ENCODE peak calls at places on chromosomes 12 and 14, in four cellular contexts. E, U, C and W are unnamed samples.
A peak's percentile ranks its signal among the peaks of the same experiment; 100 is the strongest.

GRCh38 chr12:20646239-20646827 is 48.8 kb upstream of the SLCO1C1 start:
- DNase-seq in U (no peak), C (no peak), E (no peak), W (peak; percentile 14)

GRCh38 chr14:76829016-76829365 is 2.8 kb downstream of the LRRC74A start:
- DNase-seq in E (peak; percentile 33), U (peak; percentile 56), C (no peak), W (no peak)

GRCh38 chr12:22115711-22116110 is 69.7 kb downstream of the CMAS start:
- DNase-seq in E (no peak), C (no peak), U (no peak), W (no peak)

GRCh38 chr12:122960193-122960569 is 6.1 kb downstream of the ABCB9 start:
- DNase-seq in U (no peak), E (no peak), C (no peak), W (no peak)

GRCh38 chr12:108609535-108610335 is 11.9 kb upstream of the TMEM119 start:
- DNase-seq in C (no peak), U (peak; percentile 58), E (peak; percentile 81), W (peak; percentile 100)

GRCh38 chr12:116376354-116377193 is 99.1 kb upstream of the MED13L start:
- DNase-seq in C (no peak), U (no peak), E (no peak), W (no peak)

GRCh38 chr14:55120466-55121144 is 8.4 kb upstream of the LGALS3 start:
- DNase-seq in U (peak; percentile 60), C (no peak), E (no peak), W (no peak)

GRCh38 chr12:29608581-29608980 is 111.1 kb upstream of the OVCH1 start:
- DNase-seq in E (no peak), C (no peak), U (no peak), W (no peak)

GRCh38 chr12:40469736-40470135 is 222.5 kb upstream of the CNTN1 start:
- DNase-seq in E (no peak), C (no peak), U (no peak), W (no peak)

GRCh38 chr12:79438480-79439178 is 252.1 kb downstream of the PAWR start:
- DNase-seq in U (no peak), E (no peak), C (no peak), W (no peak)

GRCh38 chr12:39824505-39825198 is 205.0 kb upstream of the ABCD2 start:
- DNase-seq in E (no peak), C (no peak), U (no peak), W (no peak)

GRCh38 chr12:132478433-132478803 is 11.5 kb upstream of the FBRSL1 start:
- DNase-seq in U (no peak), C (no peak), E (no peak), W (no peak)

GRCh38 chr12:110340706-110341105 is 59.7 kb downstream of the ATP2A2 start:
- DNase-seq in E (no peak), U (no peak), C (peak; percentile 94), W (no peak)

GRCh38 chr14:73696466-73697390 is 17.5 kb downstream of the PNMA1 start:
- DNase-seq in E (no peak), C (no peak), U (no peak), W (peak; percentile 61)

GRCh38 chr12:75483411-75483810 is 2.9 kb downstream of the GLIPR1 start:
- DNase-seq in U (no peak), C (no peak), E (no peak), W (no peak)

GRCh38 chr12:43131304-43131703 is 420.7 kb downstream of the ADAMTS20 start:
- DNase-seq in U (no peak), E (no peak), C (no peak), W (no peak)

GRCh38 chr12:10750385-10750727 is 27.2 kb upstream of the YBX3 start:
- DNase-seq in C (no peak), E (no peak), U (no peak), W (no peak)

GRCh38 chr14:100038065-100038464 is 27.2 kb upstream of the EVL start:
- DNase-seq in C (no peak), E (no peak), U (no peak), W (no peak)

GRCh38 chr12:102480401-102480800 is at the start of gene IGF1:
- DNase-seq in U (no peak), E (no peak), C (peak; percentile 16), W (peak; percentile 29)

GRCh38 chr14:100453930-100454329 is 130.8 kb downstream of the SLC25A47 start:
- DNase-seq in E (no peak), U (no peak), C (no peak), W (no peak)

GRCh38 chr12:32365473-32366064 is 33.8 kb upstream of the FGD4 start:
- DNase-seq in C (peak; percentile 46), U (no peak), E (peak; percentile 23), W (peak; percentile 57)

GRCh38 chr12:92745874-92746553 is 43.2 kb downstream of the PLEKHG7 start:
- DNase-seq in U (no peak), C (no peak), E (peak; percentile 83), W (peak; percentile 75)

GRCh38 chr14:64708148-64709004 is 4.2 kb downstream of the PLEKHG3 start:
- DNase-seq in U (peak; percentile 75), E (no peak), C (no peak), W (peak; percentile 63)

GRCh38 chr14:65164068-65164824 is 61.9 kb upstream of the MAX start:
- DNase-seq in U (no peak), E (no peak), C (peak; percentile 33), W (peak; percentile 43)

GRCh38 chr12:96375841-96376249 is 24.4 kb downstream of the CDK17 start:
- DNase-seq in C (no peak), E (no peak), U (no peak), W (no peak)

GRCh38 chr12:91877022-91877421 is 268.6 kb downstream of the BTG1 start:
- DNase-seq in U (peak; percentile 62), E (no peak), C (peak; percentile 75), W (no peak)

GRCh38 chr14:73238941-73239340 is 1.6 kb downstream of the PAPLN start:
- DNase-seq in U (no peak), E (no peak), C (no peak), W (no peak)

GRCh38 chr12:8609061-8609570 is 3.5 kb downstream of the AICDA start:
- DNase-seq in U (no peak), E (no peak), C (peak; percentile 43), W (no peak)

GRCh38 chr14:40252817-40253447 is 820.7 kb upstream of the FBXO33 start:
- DNase-seq in U (no peak), E (no peak), C (no peak), W (no peak)

GRCh38 chr14:104689620-104690265 is 325 bp downstream of the INF2 start:
- DNase-seq in U (no peak), C (no peak), E (no peak), W (no peak)

GRCh38 chr12:52443966-52444365 is 8.0 kb downstream of the KRT6B start:
- DNase-seq in E (no peak), C (no peak), U (no peak), W (no peak)

GRCh38 chr12:52441320-52441911 is 7.2 kb upstream of the KRT75 start:
- DNase-seq in U (no peak), E (no peak), C (no peak), W (no peak)

GRCh38 chr12:52440821-52441319 is 6.7 kb upstream of the KRT75 start:
- DNase-seq in C (no peak), U (no peak), E (no peak), W (no peak)

GRCh38 chr12:52444647-52445595 is 7.0 kb downstream of the KRT6B start:
- DNase-seq in C (no peak), U (no peak), E (no peak), W (no peak)

GRCh38 chr12:52442600-52443061 is 8.5 kb upstream of the KRT75 start:
- DNase-seq in C (no peak), U (no peak), E (no peak), W (no peak)
- H3K4me3 ChIP-seq in C (no peak overlapping the region), U (no peak overlapping the region), E (no peak overlapping the region), W (no peak overlapping the region)

DNA sequence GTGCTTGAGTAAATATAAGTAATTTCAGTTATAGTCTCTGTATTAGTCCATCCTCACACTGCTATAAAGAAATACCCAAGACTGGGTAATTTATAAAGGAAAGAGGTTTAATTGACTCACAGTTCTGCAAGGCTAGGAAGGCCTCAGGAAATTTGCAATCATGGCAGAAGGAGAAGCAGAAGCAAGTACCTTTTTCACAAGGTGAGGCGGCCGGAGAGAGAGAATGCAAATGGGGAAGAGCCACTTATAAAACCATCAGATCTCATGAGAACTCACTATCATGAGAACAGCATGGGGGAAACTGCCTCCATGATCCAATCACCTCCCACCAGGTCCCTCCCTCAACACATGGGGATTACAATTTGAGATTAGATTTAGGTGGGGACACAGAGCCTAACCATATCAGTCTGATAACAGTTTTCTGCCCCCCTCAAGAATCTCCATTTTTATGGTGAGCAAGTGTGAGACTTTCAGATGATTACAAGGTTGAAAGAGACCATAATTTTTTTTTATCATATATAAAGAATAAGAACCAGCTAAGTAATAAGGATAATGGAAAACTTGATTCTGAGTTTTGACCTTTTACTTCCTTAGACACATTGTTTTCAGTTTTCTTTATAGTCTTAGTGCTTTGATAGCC is 35.6 kb downstream of the LEMD3 start:
- DNase-seq in E (no peak), C (no peak), U (no peak), W (no peak)
- H3K9me3 ChIP-seq in E (no peaks in the 10 kb centered on the region), C (no peaks in the 10 kb centered on the region), U (no peaks in the 10 kb centered on the region), W (no peaks in the 10 kb centered on the region)

GRCh38 chr14:21191261-21191808 is 35.5 kb upstream of the OR5AU1 start:
- DNase-seq in E (no peak), U (no peak), C (peak; percentile 16), W (no peak)
- H3K27ac ChIP-seq in E (no peak overlapping the region), U (no peak overlapping the region), C (no peak overlapping the region), W (no peak overlapping the region)

DNA sequence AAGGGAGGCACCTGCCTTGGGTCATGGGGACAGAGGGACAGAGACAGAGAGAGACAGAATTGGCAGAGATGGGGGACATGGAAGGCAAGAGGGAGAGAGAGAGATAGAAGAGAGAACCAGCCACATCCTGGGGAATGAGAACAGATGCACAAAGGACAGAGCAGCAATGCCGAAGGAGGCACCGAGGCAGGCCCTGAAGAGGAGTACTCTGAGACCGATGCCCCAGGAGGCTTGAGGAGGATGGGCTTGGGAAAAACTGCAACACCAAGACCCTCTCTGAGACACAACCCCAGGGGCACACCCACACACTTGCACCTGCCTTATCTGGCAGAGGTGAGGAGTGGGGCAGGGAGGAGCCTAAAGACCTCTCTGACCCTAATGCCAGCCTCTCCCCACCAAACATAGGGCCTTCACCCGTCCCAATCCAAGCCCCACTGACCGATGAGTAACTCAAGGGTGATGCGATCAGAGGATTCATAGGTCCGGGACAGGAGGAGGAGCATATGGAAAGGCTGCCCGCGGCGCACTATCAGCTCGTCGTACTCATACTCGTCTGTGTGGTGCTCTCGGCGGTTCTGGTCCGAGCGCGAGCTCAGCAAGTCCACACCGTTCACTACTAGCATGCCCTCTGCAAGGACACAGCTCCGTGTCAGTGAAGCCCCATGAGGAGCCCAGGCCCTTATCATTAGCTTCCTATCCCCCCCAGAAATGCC is 1.6 kb downstream of the TGM1 start:
- DNase-seq in U (peak; percentile 39), E (no peak), C (no peak), W (no peak)
- H3K4me3 ChIP-seq in U (no peak overlapping the region), E (no peak overlapping the region), C (no peak overlapping the region), W (no peak overlapping the region)

GRCh38 chr12:73266206-73266605 is 994.0 kb downstream of the TRHDE start:
- DNase-seq in E (no peak), U (no peak), C (no peak), W (no peak)

DNA sequence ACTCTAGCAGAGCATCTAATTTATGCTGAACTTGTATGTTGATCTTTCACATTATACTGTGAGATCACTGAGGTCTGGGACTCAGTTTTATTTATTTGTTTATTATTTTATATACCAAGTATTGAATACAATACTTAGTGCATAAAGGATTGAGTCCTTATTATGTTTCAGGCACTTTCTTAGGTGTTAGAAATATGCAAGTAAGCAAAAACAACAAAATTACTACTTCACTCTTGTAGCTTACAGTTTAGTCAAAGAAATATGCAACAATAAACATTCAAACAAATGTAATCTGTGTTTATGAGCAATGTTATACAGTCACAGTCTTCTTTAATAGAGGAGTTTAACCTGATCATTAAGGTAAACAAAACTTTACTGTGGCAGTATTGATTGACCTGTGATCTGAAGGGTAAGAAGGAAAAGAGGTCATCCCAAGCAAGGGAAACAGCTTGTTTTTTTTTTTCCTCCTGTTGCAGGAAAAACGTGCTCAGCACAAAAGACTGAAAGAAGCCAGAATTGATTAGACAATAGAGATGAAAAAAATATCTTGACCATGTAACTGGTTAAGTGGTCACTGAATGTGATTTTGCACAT is 990.7 kb downstream of the TRHDE start:
- DNase-seq in U (no peak), E (no peak), C (no peak), W (no peak)
- H3K9me3 ChIP-seq in U (peaks cover 1% of the 10 kb centered on the region), E (peaks cover 26% of the 10 kb centered on the region), C (no peaks in the 10 kb centered on the region), W (no peaks in the 10 kb centered on the region)